ENCODE peak calls at places on chromosome 15, in seven cellular contexts. C is osteocyte, B is B cell, Z is heart right ventricle, I is neural crest cell, V is thoracic aorta, J is pancreas. M is an unnamed sample.

GRCh38 chr15:101091080-101092017 is 160.5 kb downstream of the CHSY1 start:
- DNase-seq in I (peak), Z (peak), V (no peak), C (no peak), J (no peak), B (no peak), M (no peak)

GRCh38 chr15:64568765-64569164 is 108.4 kb downstream of the ZNF609 start:
- DNase-seq in Z (no peak), C (no peak), J (no peak), B (no peak), V (no peak), I (no peak), M (no peak)

GRCh38 chr15:64911317-64912186 is at the start of gene ANKDD1A:
- DNase-seq in Z (peak), I (peak), J (peak), B (peak), V (peak), C (no peak), M (peak)

GRCh38 chr15:31361764-31362120 is 35.1 kb downstream of the KLF13 start:
- DNase-seq in I (no peak), C (no peak), V (no peak), J (no peak), B (no peak), Z (no peak), M (no peak)

GRCh38 chr15:63876085-63876662 is 42.4 kb upstream of the HERC1 start:
- DNase-seq in Z (no peak), I (no peak), J (no peak), C (no peak), B (no peak), V (no peak), M (no peak)

GRCh38 chr15:36878745-36879262 is 221.5 kb downstream of the MEIS2 start:
- DNase-seq in C (no peak), Z (no peak), J (peak), B (no peak), V (no peak), I (no peak), M (no peak)

GRCh38 chr15:70054884-70055387 is 42.8 kb downstream of the TLE3 start:
- DNase-seq in Z (no peak), I (no peak), V (no peak), J (peak), C (no peak), B (no peak), M (no peak)

GRCh38 chr15:99345832-99346462 is 94.7 kb downstream of the LRRC28 start:
- DNase-seq in J (no peak), V (no peak), C (no peak), B (no peak), Z (no peak), I (no peak), M (no peak)

GRCh38 chr15:78382114-78382886 is 42.1 kb downstream of the CRABP1 start:
- DNase-seq in I (no peak), V (no peak), C (no peak), Z (no peak), J (no peak), B (no peak), M (no peak)

GRCh38 chr15:74988007-74988800 is 7.2 kb upstream of the SCAMP5 start:
- DNase-seq in I (no peak), Z (no peak), V (no peak), J (no peak), B (no peak), C (no peak), M (peak)
- TF ChIP-seq CTCF in I (peak), Z (peak), V (no peak), J (no peak), B (peak), C (peak), M (peak)

DNA sequence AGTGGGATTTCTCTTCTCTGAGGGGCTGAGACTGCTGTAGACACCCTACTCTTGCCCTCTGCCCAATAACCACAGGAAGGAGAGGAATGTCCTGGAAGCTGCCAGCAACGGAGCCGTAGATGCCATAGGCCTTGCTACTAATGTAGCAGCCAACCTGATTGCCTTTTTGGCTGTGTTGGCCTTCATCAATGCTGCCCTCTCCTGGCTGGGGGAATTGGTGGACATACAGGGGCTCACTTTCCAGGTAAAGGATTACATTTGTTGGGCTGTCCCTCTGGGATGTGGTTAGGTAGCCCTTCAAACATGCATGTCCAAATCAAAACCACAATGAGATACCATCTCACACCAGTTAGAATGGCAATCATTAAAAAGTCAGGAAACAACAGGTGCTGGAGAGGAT is 16.1 kb downstream of the SLC28A2 start:
- DNase-seq in V (no peak), B (no peak), Z (no peak), C (no peak), I (no peak), J (no peak), M (peak)
- TF ChIP-seq CTCF in V (no peak), B (no peak), Z (no peak), C (no peak), I (no peak), J (no peak), M (peak)

GRCh38 chr15:48806151-48806550 is 4.7 kb downstream of the CEP152 start:
- DNase-seq in C (no peak), J (no peak), V (no peak), B (no peak), I (no peak), Z (no peak), M (no peak)

GRCh38 chr15:48810414-48811324 is at the start of gene CEP152:
- DNase-seq in V (peak), Z (peak), B (peak), I (peak), C (peak), J (peak), M (peak)

DNA sequence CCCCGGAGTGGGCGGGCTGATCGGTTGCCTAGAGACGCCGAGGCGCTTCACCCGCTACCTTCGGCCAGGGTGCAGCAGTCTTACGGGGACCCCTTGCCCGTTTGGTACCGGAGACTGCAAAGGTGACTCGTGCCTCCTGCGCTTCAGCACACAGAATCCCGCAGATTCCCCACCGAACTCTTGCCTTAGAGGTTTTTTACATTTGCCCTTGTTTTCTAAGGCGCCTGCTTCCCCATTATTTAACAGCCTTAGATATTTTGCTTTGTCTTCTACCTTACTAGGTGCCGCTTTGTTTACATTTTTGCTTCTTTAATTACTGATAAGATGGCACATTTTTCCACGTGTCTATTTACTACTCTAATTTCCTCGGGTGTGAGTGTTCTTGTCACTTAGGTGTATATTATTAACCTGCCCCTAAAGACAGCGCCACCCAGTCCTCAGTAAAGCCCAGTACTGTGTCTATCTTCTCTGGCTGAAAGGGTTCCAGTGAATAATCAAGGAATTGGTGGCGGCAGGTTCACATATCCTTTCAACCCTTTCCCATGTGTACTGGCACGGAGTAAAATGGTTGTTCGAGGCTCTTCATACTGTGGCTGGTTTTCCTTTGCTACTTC is 563 bp upstream of the CEP152 start:
- DNase-seq in Z (no peak), J (no peak), C (no peak), I (no peak), V (no peak), B (no peak), M (no peak)
- TF ChIP-seq CTCF in Z (no peak), J (no peak), C (no peak), I (no peak), V (no peak), B (no peak), M (no peak)

DNA sequence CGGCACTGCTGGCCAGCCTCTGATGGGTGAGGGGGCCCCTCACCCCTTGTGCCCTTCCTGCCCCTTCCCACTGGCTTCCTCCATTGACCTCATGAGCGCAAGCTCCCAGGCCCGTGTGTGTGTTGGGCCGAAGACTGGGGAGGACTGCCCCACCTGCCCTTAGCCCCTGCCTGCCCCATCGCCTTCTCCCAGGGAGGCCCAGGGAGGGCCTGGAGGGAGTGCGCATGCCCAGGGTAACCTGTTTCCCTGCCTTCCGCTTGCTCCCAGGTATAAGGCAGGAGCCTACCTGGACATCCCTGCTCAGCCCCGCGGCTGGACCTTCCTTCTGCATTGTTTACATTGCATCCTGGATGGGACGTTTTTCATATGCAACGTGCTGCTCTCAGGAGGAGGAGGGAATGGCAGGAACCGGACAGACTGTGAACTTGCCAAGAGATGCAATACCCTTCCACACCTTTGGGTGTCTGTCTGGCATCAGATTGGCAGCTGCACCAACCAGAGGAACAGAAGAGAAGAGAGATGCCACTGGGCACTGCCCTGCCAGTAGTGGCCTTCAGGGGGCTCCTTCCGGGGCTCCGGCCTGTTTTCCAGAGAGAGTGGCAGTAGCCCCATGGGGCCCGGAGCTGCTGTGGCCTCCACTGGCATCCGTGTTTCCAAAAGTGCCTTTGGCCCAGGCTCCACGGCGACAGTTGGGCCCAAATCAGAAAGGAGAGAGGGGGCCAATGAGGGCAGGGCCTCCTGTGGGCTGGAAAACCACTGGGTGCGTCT is 8.8 kb downstream of the DLL4 start:
- DNase-seq in J (peak), B (no peak), Z (peak), I (no peak), C (no peak), V (no peak), M (peak)
- TF ChIP-seq CTCF in J (no peak), B (peak), Z (peak), I (peak), C (peak), V (peak), M (peak)

GRCh38 chr15:53288542-53288941 is 470.9 kb downstream of the WDR72 start:
- DNase-seq in I (no peak), B (no peak), C (no peak), V (no peak), J (no peak), Z (no peak), M (no peak)
- TF ChIP-seq CTCF in I (no peak), B (no peak), C (no peak), V (no peak), J (no peak), Z (no peak), M (no peak)

GRCh38 chr15:58308742-58309355 is 122.9 kb upstream of the LIPC start:
- DNase-seq in B (no peak), I (no peak), V (no peak), Z (no peak), C (no peak), J (peak), M (no peak)
- TF ChIP-seq CTCF in B (no peak), I (no peak), V (no peak), Z (no peak), C (peak), J (no peak), M (no peak)